ENCODE peak calls at places on chromosomes 16 and 17, in seven cellular contexts. W is mammary epithelial cell; H is activated T-cell treated with anti-CD3 and anti-CD28 coated beads, Interleukin-2, amount 50 U/mL, for 24 hours; Q is activated gamma-delta T cell treated with Interleukin-2 at 50 U/mL for 16 hours; V is IMR-90; X is colonic mucosa; R is hippocampal formation. Y is an unnamed sample.

GRCh38 chr16:20844588-20844987 is 38.3 kb downstream of the REXO5 start:
- DNase-seq in W (no peak), X (no peak), R (no peak), Q (no peak), V (no peak), H (no peak), Y (no peak)

GRCh38 chr17:49086316-49086605 is 46.3 kb upstream of the B4GALNT2 start:
- DNase-seq in H (no peak), X (no peak), W (no peak), Q (no peak), V (no peak), R (no peak), Y (no peak)

GRCh38 chr17:72587773-72588511 is 467.1 kb downstream of the SOX9 start:
- DNase-seq in W (peak), Q (no peak), H (no peak), X (peak), V (peak), R (no peak), Y (peak)

GRCh38 chr16:69193860-69194259 is 6.9 kb downstream of the SNTB2 start:
- DNase-seq in H (no peak), W (no peak), R (no peak), V (peak), Q (no peak), X (no peak), Y (no peak)

GRCh38 chr16:58863042-58863441 is 128.9 kb upstream of the GOT2 start:
- DNase-seq in Q (no peak), W (no peak), R (no peak), X (no peak), H (no peak), V (no peak), Y (no peak)

GRCh38 chr16:84013787-84014569 is 28.6 kb downstream of the SLC38A8 start:
- DNase-seq in W (peak), X (peak), V (peak), H (peak), R (no peak), Q (peak), Y (peak)

GRCh38 chr16:89410794-89411309 is 79.5 kb downstream of the ANKRD11 start:
- DNase-seq in R (peak), X (peak), Q (peak), H (no peak), V (peak), W (peak), Y (peak)

GRCh38 chr16:56255904-56256303 is 64.6 kb downstream of the GNAO1 start:
- DNase-seq in Q (no peak), V (no peak), H (no peak), X (no peak), W (no peak), R (no peak), Y (no peak)

GRCh38 chr16:53504161-53504663 is 1.2 kb upstream of the AKTIP start:
- DNase-seq in X (peak), W (peak), H (no peak), Q (no peak), V (peak), R (peak), Y (no peak)